ENCODE peak calls at places on chromosomes 7 and 10, in nine cellular contexts. One of them, this sample, is unnamed.

GRCh38 chr7:120966961-120967360 is 16.4 kb downstream of the ING3 start:
- DNase-seq in stimulated activated effector memory CD8-positive, alpha-beta T cell treated with anti-CD3 and anti-CD28 coated beads, Interleukin-12 subunit alpha, Interleukin-12 subunit beta, amount 100 ng/mL, for 72 hours: no peak
- DNase-seq in activated effector memory CD4-positive, alpha-beta T cell treated with anti-CD3 and anti-CD28 coated beads, Interleukin-2, amount 50 U/mL, for 16 hours: no peak
- DNase-seq in pancreas: no peak
- DNase-seq in Calu3: no peak
- DNase-seq in posterior cingulate gyrus: no peak
- DNase-seq in trophoblast cell: no peak
- DNase-seq in NCI-H774: peak; percentile 3
- DNase-seq in NCI-H1092: no peak
- DNase-seq in this sample: no peak

GRCh38 chr7:142057101-142057500 is 54.4 kb upstream of the MGAM2 start:
- DNase-seq in stimulated activated effector memory CD8-positive, alpha-beta T cell treated with anti-CD3 and anti-CD28 coated beads, Interleukin-12 subunit alpha, Interleukin-12 subunit beta, amount 100 ng/mL, for 72 hours: no peak
- DNase-seq in activated effector memory CD4-positive, alpha-beta T cell treated with anti-CD3 and anti-CD28 coated beads, Interleukin-2, amount 50 U/mL, for 16 hours: no peak
- DNase-seq in pancreas: no peak
- DNase-seq in Calu3: no peak
- DNase-seq in posterior cingulate gyrus: no peak
- DNase-seq in trophoblast cell: no peak
- DNase-seq in NCI-H774: no peak
- DNase-seq in NCI-H1092: no peak
- DNase-seq in this sample: no peak

GRCh38 chr7:35758421-35758820 is 42.4 kb upstream of the SEPTIN7 start:
- DNase-seq in stimulated activated effector memory CD8-positive, alpha-beta T cell treated with anti-CD3 and anti-CD28 coated beads, Interleukin-12 subunit alpha, Interleukin-12 subunit beta, amount 100 ng/mL, for 72 hours: no peak
- DNase-seq in activated effector memory CD4-positive, alpha-beta T cell treated with anti-CD3 and anti-CD28 coated beads, Interleukin-2, amount 50 U/mL, for 16 hours: no peak
- DNase-seq in pancreas: no peak
- DNase-seq in Calu3: no peak
- DNase-seq in posterior cingulate gyrus: no peak
- DNase-seq in trophoblast cell: no peak
- DNase-seq in NCI-H774: no peak
- DNase-seq in NCI-H1092: no peak
- DNase-seq in this sample: no peak

GRCh38 chr7:21041666-21042065 is 255.0 kb upstream of the SP8 start:
- DNase-seq in stimulated activated effector memory CD8-positive, alpha-beta T cell treated with anti-CD3 and anti-CD28 coated beads, Interleukin-12 subunit alpha, Interleukin-12 subunit beta, amount 100 ng/mL, for 72 hours: no peak
- DNase-seq in activated effector memory CD4-positive, alpha-beta T cell treated with anti-CD3 and anti-CD28 coated beads, Interleukin-2, amount 50 U/mL, for 16 hours: no peak
- DNase-seq in pancreas: no peak
- DNase-seq in Calu3: no peak
- DNase-seq in posterior cingulate gyrus: no peak
- DNase-seq in trophoblast cell: no peak
- DNase-seq in NCI-H774: no peak
- DNase-seq in NCI-H1092: no peak
- DNase-seq in this sample: no peak

GRCh38 chr7:148356303-148356702 is 234.3 kb upstream of the C7orf33 start:
- DNase-seq in stimulated activated effector memory CD8-positive, alpha-beta T cell treated with anti-CD3 and anti-CD28 coated beads, Interleukin-12 subunit alpha, Interleukin-12 subunit beta, amount 100 ng/mL, for 72 hours: no peak
- DNase-seq in activated effector memory CD4-positive, alpha-beta T cell treated with anti-CD3 and anti-CD28 coated beads, Interleukin-2, amount 50 U/mL, for 16 hours: no peak
- DNase-seq in pancreas: peak; percentile 11
- DNase-seq in Calu3: no peak
- DNase-seq in posterior cingulate gyrus: no peak
- DNase-seq in trophoblast cell: no peak
- DNase-seq in NCI-H774: no peak
- DNase-seq in NCI-H1092: no peak
- DNase-seq in this sample: no peak

GRCh38 chr10:5478694-5479305 is 20.6 kb downstream of the CALML5 start:
- DNase-seq in stimulated activated effector memory CD8-positive, alpha-beta T cell treated with anti-CD3 and anti-CD28 coated beads, Interleukin-12 subunit alpha, Interleukin-12 subunit beta, amount 100 ng/mL, for 72 hours: no peak
- DNase-seq in activated effector memory CD4-positive, alpha-beta T cell treated with anti-CD3 and anti-CD28 coated beads, Interleukin-2, amount 50 U/mL, for 16 hours: peak; percentile 45
- DNase-seq in pancreas: no peak
- DNase-seq in Calu3: no peak
- DNase-seq in posterior cingulate gyrus: no peak
- DNase-seq in trophoblast cell: no peak
- DNase-seq in NCI-H774: no peak
- DNase-seq in NCI-H1092: no peak
- DNase-seq in this sample: no peak

GRCh38 chr7:134513169-134513752 is 14.1 kb upstream of the AKR1B10 start:
- DNase-seq in stimulated activated effector memory CD8-positive, alpha-beta T cell treated with anti-CD3 and anti-CD28 coated beads, Interleukin-12 subunit alpha, Interleukin-12 subunit beta, amount 100 ng/mL, for 72 hours: no peak
- DNase-seq in activated effector memory CD4-positive, alpha-beta T cell treated with anti-CD3 and anti-CD28 coated beads, Interleukin-2, amount 50 U/mL, for 16 hours: peak; percentile 66
- DNase-seq in pancreas: peak; percentile 35
- DNase-seq in Calu3: peak; percentile 67
- DNase-seq in posterior cingulate gyrus: no peak
- DNase-seq in trophoblast cell: peak; percentile 92
- DNase-seq in NCI-H774: no peak
- DNase-seq in NCI-H1092: no peak
- DNase-seq in this sample: peak; percentile 58

GRCh38 chr10:125217986-125218675 is 57.8 kb upstream of the CTBP2 start:
- DNase-seq in stimulated activated effector memory CD8-positive, alpha-beta T cell treated with anti-CD3 and anti-CD28 coated beads, Interleukin-12 subunit alpha, Interleukin-12 subunit beta, amount 100 ng/mL, for 72 hours: no peak
- DNase-seq in activated effector memory CD4-positive, alpha-beta T cell treated with anti-CD3 and anti-CD28 coated beads, Interleukin-2, amount 50 U/mL, for 16 hours: no peak
- DNase-seq in pancreas: no peak
- DNase-seq in Calu3: peak; percentile 23
- DNase-seq in posterior cingulate gyrus: no peak
- DNase-seq in trophoblast cell: peak; percentile 93
- DNase-seq in NCI-H774: no peak
- DNase-seq in NCI-H1092: no peak
- DNase-seq in this sample: no peak

GRCh38 chr7:148824864-148825263 is 59.2 kb downstream of the EZH2 start:
- DNase-seq in stimulated activated effector memory CD8-positive, alpha-beta T cell treated with anti-CD3 and anti-CD28 coated beads, Interleukin-12 subunit alpha, Interleukin-12 subunit beta, amount 100 ng/mL, for 72 hours: no peak
- DNase-seq in activated effector memory CD4-positive, alpha-beta T cell treated with anti-CD3 and anti-CD28 coated beads, Interleukin-2, amount 50 U/mL, for 16 hours: no peak
- DNase-seq in pancreas: no peak
- DNase-seq in Calu3: no peak
- DNase-seq in posterior cingulate gyrus: no peak
- DNase-seq in trophoblast cell: no peak
- DNase-seq in NCI-H774: no peak
- DNase-seq in NCI-H1092: no peak
- DNase-seq in this sample: no peak

GRCh38 chr7:112580717-112581435 is 100.1 kb downstream of the LSMEM1 start:
- DNase-seq in stimulated activated effector memory CD8-positive, alpha-beta T cell treated with anti-CD3 and anti-CD28 coated beads, Interleukin-12 subunit alpha, Interleukin-12 subunit beta, amount 100 ng/mL, for 72 hours: no peak
- DNase-seq in activated effector memory CD4-positive, alpha-beta T cell treated with anti-CD3 and anti-CD28 coated beads, Interleukin-2, amount 50 U/mL, for 16 hours: no peak
- DNase-seq in pancreas: no peak
- DNase-seq in Calu3: no peak
- DNase-seq in posterior cingulate gyrus: no peak
- DNase-seq in trophoblast cell: no peak
- DNase-seq in NCI-H774: no peak
- DNase-seq in NCI-H1092: no peak
- DNase-seq in this sample: no peak

GRCh38 chr7:112080441-112080840 is 125.8 kb downstream of the DOCK4 start:
- DNase-seq in stimulated activated effector memory CD8-positive, alpha-beta T cell treated with anti-CD3 and anti-CD28 coated beads, Interleukin-12 subunit alpha, Interleukin-12 subunit beta, amount 100 ng/mL, for 72 hours: no peak
- DNase-seq in activated effector memory CD4-positive, alpha-beta T cell treated with anti-CD3 and anti-CD28 coated beads, Interleukin-2, amount 50 U/mL, for 16 hours: no peak
- DNase-seq in pancreas: no peak
- DNase-seq in Calu3: no peak
- DNase-seq in posterior cingulate gyrus: no peak
- DNase-seq in trophoblast cell: peak; percentile 81
- DNase-seq in NCI-H774: no peak
- DNase-seq in NCI-H1092: no peak
- DNase-seq in this sample: peak; percentile 96

GRCh38 chr10:129621694-129622093 is 154.7 kb downstream of the MGMT start:
- DNase-seq in stimulated activated effector memory CD8-positive, alpha-beta T cell treated with anti-CD3 and anti-CD28 coated beads, Interleukin-12 subunit alpha, Interleukin-12 subunit beta, amount 100 ng/mL, for 72 hours: no peak
- DNase-seq in activated effector memory CD4-positive, alpha-beta T cell treated with anti-CD3 and anti-CD28 coated beads, Interleukin-2, amount 50 U/mL, for 16 hours: no peak
- DNase-seq in pancreas: no peak
- DNase-seq in Calu3: no peak
- DNase-seq in posterior cingulate gyrus: no peak
- DNase-seq in trophoblast cell: no peak
- DNase-seq in NCI-H774: no peak
- DNase-seq in NCI-H1092: no peak
- DNase-seq in this sample: no peak

GRCh38 chr10:102175415-102175814 is 23.2 kb downstream of the NOLC1 start:
- DNase-seq in stimulated activated effector memory CD8-positive, alpha-beta T cell treated with anti-CD3 and anti-CD28 coated beads, Interleukin-12 subunit alpha, Interleukin-12 subunit beta, amount 100 ng/mL, for 72 hours: no peak
- DNase-seq in activated effector memory CD4-positive, alpha-beta T cell treated with anti-CD3 and anti-CD28 coated beads, Interleukin-2, amount 50 U/mL, for 16 hours: no peak
- DNase-seq in pancreas: no peak
- DNase-seq in Calu3: no peak
- DNase-seq in posterior cingulate gyrus: no peak
- DNase-seq in trophoblast cell: no peak
- DNase-seq in NCI-H774: no peak
- DNase-seq in NCI-H1092: no peak
- DNase-seq in this sample: no peak

GRCh38 chr7:33926535-33926934 is 21.2 kb downstream of the BMPER start:
- DNase-seq in stimulated activated effector memory CD8-positive, alpha-beta T cell treated with anti-CD3 and anti-CD28 coated beads, Interleukin-12 subunit alpha, Interleukin-12 subunit beta, amount 100 ng/mL, for 72 hours: no peak
- DNase-seq in activated effector memory CD4-positive, alpha-beta T cell treated with anti-CD3 and anti-CD28 coated beads, Interleukin-2, amount 50 U/mL, for 16 hours: no peak
- DNase-seq in pancreas: no peak
- DNase-seq in Calu3: no peak
- DNase-seq in posterior cingulate gyrus: no peak
- DNase-seq in trophoblast cell: no peak
- DNase-seq in NCI-H774: no peak
- DNase-seq in NCI-H1092: no peak
- DNase-seq in this sample: no peak

GRCh38 chr10:34906021-34906965 is 91.2 kb upstream of the PARD3 start:
- DNase-seq in stimulated activated effector memory CD8-positive, alpha-beta T cell treated with anti-CD3 and anti-CD28 coated beads, Interleukin-12 subunit alpha, Interleukin-12 subunit beta, amount 100 ng/mL, for 72 hours: no peak
- DNase-seq in activated effector memory CD4-positive, alpha-beta T cell treated with anti-CD3 and anti-CD28 coated beads, Interleukin-2, amount 50 U/mL, for 16 hours: no peak
- DNase-seq in pancreas: no peak
- DNase-seq in Calu3: no peak
- DNase-seq in posterior cingulate gyrus: no peak
- DNase-seq in trophoblast cell: peak; percentile 87
- DNase-seq in NCI-H774: no peak
- DNase-seq in NCI-H1092: no peak
- DNase-seq in this sample: no peak

GRCh38 chr10:119302172-119302571 is 94.8 kb downstream of the GRK5 start:
- DNase-seq in stimulated activated effector memory CD8-positive, alpha-beta T cell treated with anti-CD3 and anti-CD28 coated beads, Interleukin-12 subunit alpha, Interleukin-12 subunit beta, amount 100 ng/mL, for 72 hours: no peak
- DNase-seq in activated effector memory CD4-positive, alpha-beta T cell treated with anti-CD3 and anti-CD28 coated beads, Interleukin-2, amount 50 U/mL, for 16 hours: no peak
- DNase-seq in pancreas: no peak
- DNase-seq in Calu3: no peak
- DNase-seq in posterior cingulate gyrus: no peak
- DNase-seq in trophoblast cell: no peak
- DNase-seq in NCI-H774: no peak
- DNase-seq in NCI-H1092: no peak
- DNase-seq in this sample: no peak

GRCh38 chr7:70051726-70052125 is 453.5 kb downstream of the AUTS2 start:
- DNase-seq in stimulated activated effector memory CD8-positive, alpha-beta T cell treated with anti-CD3 and anti-CD28 coated beads, Interleukin-12 subunit alpha, Interleukin-12 subunit beta, amount 100 ng/mL, for 72 hours: no peak
- DNase-seq in activated effector memory CD4-positive, alpha-beta T cell treated with anti-CD3 and anti-CD28 coated beads, Interleukin-2, amount 50 U/mL, for 16 hours: no peak
- DNase-seq in pancreas: no peak
- DNase-seq in Calu3: no peak
- DNase-seq in posterior cingulate gyrus: no peak
- DNase-seq in trophoblast cell: no peak
- DNase-seq in NCI-H774: no peak
- DNase-seq in NCI-H1092: no peak
- DNase-seq in this sample: no peak

GRCh38 chr10:3056280-3057037 is 10.9 kb upstream of the PFKP start:
- DNase-seq in stimulated activated effector memory CD8-positive, alpha-beta T cell treated with anti-CD3 and anti-CD28 coated beads, Interleukin-12 subunit alpha, Interleukin-12 subunit beta, amount 100 ng/mL, for 72 hours: no peak
- DNase-seq in activated effector memory CD4-positive, alpha-beta T cell treated with anti-CD3 and anti-CD28 coated beads, Interleukin-2, amount 50 U/mL, for 16 hours: no peak
- DNase-seq in pancreas: no peak
- DNase-seq in Calu3: no peak
- DNase-seq in posterior cingulate gyrus: no peak
- DNase-seq in trophoblast cell: peak; percentile 67
- DNase-seq in NCI-H774: no peak
- DNase-seq in NCI-H1092: no peak
- DNase-seq in this sample: no peak

GRCh38 chr10:30219977-30220751 is 128.9 kb downstream of the MTPAP start:
- DNase-seq in stimulated activated effector memory CD8-positive, alpha-beta T cell treated with anti-CD3 and anti-CD28 coated beads, Interleukin-12 subunit alpha, Interleukin-12 subunit beta, amount 100 ng/mL, for 72 hours: no peak
- DNase-seq in activated effector memory CD4-positive, alpha-beta T cell treated with anti-CD3 and anti-CD28 coated beads, Interleukin-2, amount 50 U/mL, for 16 hours: no peak
- DNase-seq in pancreas: no peak
- DNase-seq in Calu3: peak; percentile 16
- DNase-seq in posterior cingulate gyrus: no peak
- DNase-seq in trophoblast cell: peak; percentile 23
- DNase-seq in NCI-H774: no peak
- DNase-seq in NCI-H1092: no peak
- DNase-seq in this sample: peak; percentile 56

GRCh38 chr10:133162910-133163856 is 3.2 kb downstream of the KNDC1 start:
- DNase-seq in stimulated activated effector memory CD8-positive, alpha-beta T cell treated with anti-CD3 and anti-CD28 coated beads, Interleukin-12 subunit alpha, Interleukin-12 subunit beta, amount 100 ng/mL, for 72 hours: no peak
- DNase-seq in activated effector memory CD4-positive, alpha-beta T cell treated with anti-CD3 and anti-CD28 coated beads, Interleukin-2, amount 50 U/mL, for 16 hours: peak; percentile 54
- DNase-seq in pancreas: no peak
- DNase-seq in Calu3: no peak
- DNase-seq in posterior cingulate gyrus: peak; percentile 8
- DNase-seq in trophoblast cell: no peak
- DNase-seq in NCI-H774: no peak
- DNase-seq in NCI-H1092: no peak
- DNase-seq in this sample: no peak